ENCODE peak calls at places on chromosomes 4 and X, in four cellular contexts. One of them, this sample, is unnamed.

GRCh38 chrX:50723006-50723405 is 91.0 kb downstream of the SHROOM4 start:
- DNase-seq in uterus: no peak
- DNase-seq in cardiac fibroblast: no peak
- DNase-seq in transverse colon: no peak
- DNase-seq in this sample: no peak

GRCh38 chr4:10158355-10158942 is 41.9 kb upstream of the WDR1 start:
- DNase-seq in transverse colon: no peak
- DNase-seq in uterus: no peak
- DNase-seq in cardiac fibroblast: peak; percentile 51
- DNase-seq in this sample: peak; percentile 59

GRCh38 chrX:151828434-151829080 is 84.1 kb upstream of the MAGEA4 start:
- DNase-seq in transverse colon: no peak
- DNase-seq in uterus: no peak
- DNase-seq in cardiac fibroblast: no peak
- DNase-seq in this sample: no peak

GRCh38 chrX:103155201-103155600 is 59.7 kb upstream of the BEX4 start:
- DNase-seq in uterus: no peak
- DNase-seq in cardiac fibroblast: peak; percentile 61
- DNase-seq in transverse colon: no peak
- DNase-seq in this sample: no peak

GRCh38 chr4:87130482-87130881 is 89.9 kb downstream of the KLHL8 start:
- DNase-seq in transverse colon: no peak
- DNase-seq in uterus: no peak
- DNase-seq in cardiac fibroblast: no peak
- DNase-seq in this sample: no peak

GRCh38 chrX:38985375-38985774 is 184.1 kb downstream of the MID1IP1 start:
- DNase-seq in transverse colon: no peak
- DNase-seq in uterus: no peak
- DNase-seq in cardiac fibroblast: peak; percentile 29
- DNase-seq in this sample: no peak

GRCh38 chr4:110165382-110166285 is 32.8 kb downstream of the ELOVL6 start:
- DNase-seq in cardiac fibroblast: peak; percentile 35
- DNase-seq in uterus: no peak
- DNase-seq in transverse colon: peak; percentile 57
- DNase-seq in this sample: no peak

GRCh38 chr4:76954489-76954888 is 4.9 kb downstream of the SEPTIN11 start:
- DNase-seq in transverse colon: no peak
- DNase-seq in cardiac fibroblast: no peak
- DNase-seq in uterus: no peak
- DNase-seq in this sample: no peak

GRCh38 chr4:108142870-108143269 is 25.9 kb downstream of the LEF1 start:
- DNase-seq in transverse colon: no peak
- DNase-seq in cardiac fibroblast: no peak
- DNase-seq in uterus: no peak
- DNase-seq in this sample: no peak

GRCh38 chrX:1657367-1658082 is 42.7 kb downstream of the ASMT start:
- DNase-seq in transverse colon: peak; percentile 17
- DNase-seq in uterus: peak; percentile 23
- DNase-seq in cardiac fibroblast: peak; percentile 36
- DNase-seq in this sample: no peak

GRCh38 chr4:821631-822030 is 4.3 kb downstream of the CPLX1 start:
- DNase-seq in cardiac fibroblast: no peak
- DNase-seq in uterus: no peak
- DNase-seq in transverse colon: no peak
- DNase-seq in this sample: no peak

GRCh38 chrX:123336666-123337065 is 152.6 kb downstream of the GRIA3 start:
- DNase-seq in transverse colon: no peak
- DNase-seq in uterus: no peak
- DNase-seq in cardiac fibroblast: no peak
- DNase-seq in this sample: no peak

GRCh38 chrX:70354726-70355125 is 64.8 kb downstream of the KIF4A start:
- DNase-seq in cardiac fibroblast: peak; percentile 56
- DNase-seq in uterus: no peak
- DNase-seq in transverse colon: no peak
- DNase-seq in this sample: no peak

GRCh38 chr4:110514889-110515479 is 39.0 kb downstream of the ENPEP start:
- DNase-seq in transverse colon: no peak
- DNase-seq in uterus: no peak
- DNase-seq in cardiac fibroblast: peak; percentile 57
- DNase-seq in this sample: no peak

GRCh38 chrX:68831405-68832100 is 2.7 kb downstream of the EFNB1 start:
- DNase-seq in transverse colon: no peak
- DNase-seq in cardiac fibroblast: no peak
- DNase-seq in uterus: peak; percentile 13
- DNase-seq in this sample: no peak

GRCh38 chr4:119735136-119735770 is 106.6 kb upstream of the PDE5A start:
- DNase-seq in transverse colon: no peak
- DNase-seq in cardiac fibroblast: peak; percentile 59
- DNase-seq in uterus: no peak
- DNase-seq in this sample: no peak

GRCh38 chrX:74450803-74451449 is 29.6 kb downstream of the SLC16A2 start:
- DNase-seq in cardiac fibroblast: peak; percentile 84
- DNase-seq in transverse colon: no peak
- DNase-seq in uterus: no peak
- DNase-seq in this sample: no peak

GRCh38 chr4:151850751-151851150 is 89.9 kb upstream of the GATB start:
- DNase-seq in cardiac fibroblast: peak; percentile 67
- DNase-seq in uterus: no peak
- DNase-seq in transverse colon: no peak
- DNase-seq in this sample: no peak

GRCh38 chr4:126375462-126376054 is 1060.8 kb downstream of the FAT4 start:
- DNase-seq in uterus: no peak
- DNase-seq in cardiac fibroblast: peak; percentile 3
- DNase-seq in transverse colon: no peak
- DNase-seq in this sample: no peak

GRCh38 chr4:186628058-186628711 is 72.8 kb upstream of the MTNR1A start:
- DNase-seq in transverse colon: no peak
- DNase-seq in uterus: no peak
- DNase-seq in cardiac fibroblast: no peak
- DNase-seq in this sample: no peak

GRCh38 chr4:142846729-142847606 is 867 bp upstream of the INPP4B start:
- DNase-seq in cardiac fibroblast: peak; percentile 31
- DNase-seq in uterus: peak; percentile 31
- DNase-seq in transverse colon: peak; percentile 71
- DNase-seq in this sample: peak; percentile 52

GRCh38 chr4:87632469-87632868 is 17.6 kb upstream of the DMP1 start:
- DNase-seq in uterus: no peak
- DNase-seq in transverse colon: no peak
- DNase-seq in cardiac fibroblast: peak; percentile 12
- DNase-seq in this sample: no peak

GRCh38 chr4:14744346-14744745 is 257.9 kb upstream of the CPEB2 start:
- DNase-seq in transverse colon: no peak
- DNase-seq in cardiac fibroblast: no peak
- DNase-seq in uterus: no peak
- DNase-seq in this sample: no peak

GRCh38 chr4:139042981-139043460 is 27.4 kb downstream of the NOCT start:
- DNase-seq in uterus: no peak
- DNase-seq in cardiac fibroblast: no peak
- DNase-seq in transverse colon: no peak
- DNase-seq in this sample: no peak

GRCh38 chr4:128727658-128728057 is 81.8 kb upstream of the JADE1 start:
- DNase-seq in cardiac fibroblast: peak; percentile 15
- DNase-seq in uterus: no peak
- DNase-seq in transverse colon: no peak
- DNase-seq in this sample: no peak

GRCh38 chr4:128725405-128725804 is 84.1 kb upstream of the JADE1 start:
- DNase-seq in transverse colon: no peak
- DNase-seq in cardiac fibroblast: no peak
- DNase-seq in uterus: no peak
- DNase-seq in this sample: peak; percentile 44

DNA sequence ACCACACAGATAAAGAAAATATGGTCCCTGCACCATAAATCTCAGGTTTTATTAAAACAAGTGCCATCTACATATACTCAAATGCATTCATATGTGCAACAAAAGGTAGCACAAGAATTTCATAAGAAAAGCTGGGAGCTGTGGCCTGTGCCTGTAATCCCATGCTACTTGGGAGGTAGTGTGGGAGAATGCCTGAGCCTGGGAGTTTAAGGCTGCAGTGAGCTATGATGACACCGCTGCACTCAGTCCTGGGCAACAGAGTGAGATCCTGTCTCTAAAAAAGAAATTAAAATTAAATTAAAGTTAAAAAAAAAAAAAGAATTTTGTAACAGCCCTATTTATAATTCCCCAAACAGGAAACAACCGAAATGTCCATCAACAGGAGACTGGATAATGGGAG is 81.3 kb upstream of the JADE1 start:
- DNase-seq in cardiac fibroblast: no peak
- DNase-seq in uterus: no peak
- DNase-seq in transverse colon: no peak
- DNase-seq in this sample: no peak
- H3K4me3 ChIP-seq in cardiac fibroblast: no peak overlapping the region
- H3K4me3 ChIP-seq in uterus: no peak overlapping the region
- H3K4me3 ChIP-seq in transverse colon: no peak overlapping the region
- H3K4me3 ChIP-seq in this sample: no peak overlapping the region

GRCh38 chrX:132876509-132876837 is 82.0 kb downstream of the HS6ST2 start:
- DNase-seq in uterus: peak; percentile 19
- DNase-seq in cardiac fibroblast: no peak
- DNase-seq in transverse colon: no peak
- DNase-seq in this sample: no peak
- H3K4me3 ChIP-seq in uterus: no peak overlapping the region
- H3K4me3 ChIP-seq in cardiac fibroblast: no peak overlapping the region
- H3K4me3 ChIP-seq in transverse colon: no peak overlapping the region
- H3K4me3 ChIP-seq in this sample: no peak overlapping the region

DNA sequence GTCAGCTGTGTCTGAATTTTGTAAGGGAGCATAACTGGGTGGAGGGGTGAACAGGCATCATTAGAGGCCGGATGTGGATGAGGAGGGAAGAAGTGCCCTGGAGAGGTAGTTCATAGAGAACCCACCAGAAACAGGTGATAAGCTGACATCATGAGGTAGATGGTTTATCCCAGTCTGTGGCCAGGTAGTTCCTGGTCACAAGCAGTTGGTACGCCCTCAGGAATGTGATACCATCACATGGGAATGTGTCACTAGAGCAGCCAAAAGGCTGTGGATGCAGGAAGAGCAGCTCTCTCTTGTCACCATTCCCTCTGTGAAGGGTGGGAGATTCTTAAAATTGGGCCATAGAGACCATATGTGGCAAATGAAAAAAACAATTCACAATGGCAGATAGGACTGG is 21.9 kb downstream of the MSN start:
- DNase-seq in cardiac fibroblast: no peak
- DNase-seq in transverse colon: no peak
- DNase-seq in uterus: no peak
- DNase-seq in this sample: no peak
- H3K4me3 ChIP-seq in cardiac fibroblast: no peak overlapping the region
- H3K4me3 ChIP-seq in transverse colon: no peak overlapping the region
- H3K4me3 ChIP-seq in uterus: no peak overlapping the region
- H3K4me3 ChIP-seq in this sample: no peak overlapping the region

DNA sequence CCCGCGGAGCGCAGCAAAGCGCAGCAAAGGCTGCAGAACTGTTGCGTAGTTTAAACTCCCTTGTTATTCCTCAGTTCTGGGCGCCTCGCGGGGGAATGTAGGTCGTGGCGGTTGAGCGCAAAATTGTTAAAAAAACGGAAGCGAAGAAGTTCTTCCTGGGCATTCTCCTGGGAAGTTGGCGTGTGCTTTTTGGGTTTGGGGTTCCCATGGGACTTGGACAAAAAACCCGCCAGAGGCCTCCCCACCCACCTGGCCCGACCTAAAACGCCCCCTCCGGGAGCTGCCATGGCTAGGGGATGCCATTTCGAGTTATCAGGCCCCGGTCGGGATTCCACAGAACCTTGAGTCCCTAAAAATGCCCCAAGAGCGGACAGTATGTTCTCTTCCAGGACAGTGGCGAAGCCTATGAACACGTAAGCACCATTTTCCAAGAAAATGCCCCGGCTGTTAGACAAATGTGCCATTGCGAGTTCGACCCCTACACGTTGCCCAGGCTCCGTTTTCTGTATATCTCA is 8.9 kb downstream of the ZIC3 start:
- DNase-seq in transverse colon: no peak
- DNase-seq in uterus: no peak
- DNase-seq in cardiac fibroblast: no peak
- DNase-seq in this sample: no peak
- H3K4me3 ChIP-seq in transverse colon: no peak overlapping the region
- H3K4me3 ChIP-seq in uterus: no peak overlapping the region
- H3K4me3 ChIP-seq in cardiac fibroblast: no peak overlapping the region
- H3K4me3 ChIP-seq in this sample: no peak overlapping the region

This sample was measured in prostate gland.